ENCODE peak calls at places on chromosomes 12 and 14, in ten cellular contexts. V is esophagus squamous epithelium; A is caudate nucleus; Y is GM23248; R is ascending aorta; L is thoracic aorta; N is CD4-positive, CD25-positive, alpha-beta regulatory T cell; M is heart right ventricle; W is transverse colon; Z is mesendoderm. C is an unnamed sample.

GRCh38 chr12:73321776-73322175 is 1049.6 kb downstream of the TRHDE start:
- DNase-seq in A (no peak), Y (no peak), Z (no peak), W (no peak), R (no peak), N (no peak), V (no peak), L (no peak), M (no peak), C (peak; percentile 47)

GRCh38 chr12:96989916-96990315 is 82.9 kb downstream of the NEDD1 start:
- DNase-seq in N (no peak), W (no peak), R (no peak), L (no peak), A (no peak), Y (peak; percentile 11), M (no peak), Z (peak; percentile 81), V (no peak), C (no peak)

GRCh38 chr12:116662612-116663144 is 75.2 kb downstream of the SPRING1 start:
- DNase-seq in R (no peak), Y (peak; percentile 26), A (no peak), Z (no peak), N (no peak), W (peak; percentile 28), V (no peak), L (no peak), M (peak; percentile 21), C (no peak)

GRCh38 chr14:77140937-77141591 is 527 bp downstream of the ZDHHC22 start:
- DNase-seq in A (no peak), R (no peak), Y (peak; percentile 56), M (no peak), V (no peak), N (no peak), L (no peak), Z (peak; percentile 82), W (no peak), C (peak; percentile 72)

GRCh38 chr14:29489911-29490310 is 437.7 kb downstream of the PRKD1 start:
- DNase-seq in Y (no peak), M (no peak), V (no peak), W (no peak), A (no peak), N (no peak), Z (no peak), L (no peak), R (no peak), C (no peak)

GRCh38 chr12:45302621-45303020 is 86.7 kb downstream of the ANO6 start:
- DNase-seq in Z (no peak), M (no peak), L (no peak), V (no peak), R (no peak), W (no peak), A (no peak), N (no peak), Y (peak; percentile 47), C (no peak)

GRCh38 chr12:90839340-90839739 is 115.6 kb downstream of the CCER1 start:
- DNase-seq in L (no peak), M (no peak), R (no peak), Y (peak; percentile 35), V (no peak), Z (no peak), A (no peak), W (no peak), N (no peak), C (no peak)

GRCh38 chr14:24368562-24369252 is 723 bp downstream of the NFATC4 start:
- DNase-seq in V (no peak), W (peak; percentile 45), Z (peak; percentile 57), Y (peak; percentile 90), M (peak; percentile 63), N (peak; percentile 16), A (no peak), L (no peak), R (no peak), C (peak; percentile 76)

GRCh38 chr12:27616356-27617150 is 79.7 kb upstream of the REP15 start:
- DNase-seq in W (no peak), A (no peak), M (no peak), V (no peak), Y (peak; percentile 44), L (no peak), R (no peak), Z (no peak), N (no peak), C (no peak)

GRCh38 chr12:27615331-27615891 is 80.8 kb upstream of the REP15 start:
- DNase-seq in L (no peak), V (no peak), A (no peak), R (no peak), Z (peak; percentile 70), M (no peak), W (no peak), Y (peak; percentile 74), N (no peak), C (no peak)

GRCh38 chr12:27619308-27619707 is 76.9 kb upstream of the REP15 start:
- DNase-seq in Z (peak; percentile 54), L (no peak), M (no peak), V (no peak), R (no peak), W (no peak), N (no peak), Y (peak; percentile 88), A (no peak), C (no peak)

GRCh38 chr12:27620121-27620520 is 76.1 kb upstream of the REP15 start:
- DNase-seq in L (no peak), R (no peak), Z (no peak), A (no peak), V (no peak), M (no peak), W (no peak), Y (no peak), N (no peak), C (no peak)

DNA sequence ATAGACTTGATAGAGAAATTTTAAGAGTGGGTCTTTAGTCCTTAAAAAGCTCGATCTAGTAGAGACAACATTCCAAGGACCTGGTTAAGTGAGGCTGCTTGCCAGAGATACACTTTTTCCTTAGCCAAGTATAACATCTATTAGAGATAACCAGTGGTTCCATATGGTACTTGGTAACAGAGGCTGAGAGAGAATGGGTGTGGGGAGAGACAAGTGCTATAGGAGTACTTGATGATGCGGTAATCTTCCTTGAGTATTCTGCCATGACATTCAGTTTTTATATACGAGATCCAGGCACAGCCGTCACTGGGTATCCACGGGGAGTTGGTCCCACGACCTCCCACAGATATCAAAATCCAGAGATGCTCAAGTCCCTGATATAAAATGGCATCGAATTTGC is 77.4 kb upstream of the REP15 start:
- DNase-seq in N (no peak), V (no peak), R (no peak), M (no peak), Z (no peak), L (no peak), A (no peak), Y (no peak), W (no peak), C (no peak)
- H3K27ac ChIP-seq in N (no peak overlapping the region), V (no peak overlapping the region), R (peak overlapping the region; percentile 64), M (no peak overlapping the region), Z (no peak overlapping the region), L (peak overlapping the region; percentile 62), A (no peak overlapping the region), Y (peak overlapping the region; percentile 70), W (no peak overlapping the region), C (no peak overlapping the region)

DNA sequence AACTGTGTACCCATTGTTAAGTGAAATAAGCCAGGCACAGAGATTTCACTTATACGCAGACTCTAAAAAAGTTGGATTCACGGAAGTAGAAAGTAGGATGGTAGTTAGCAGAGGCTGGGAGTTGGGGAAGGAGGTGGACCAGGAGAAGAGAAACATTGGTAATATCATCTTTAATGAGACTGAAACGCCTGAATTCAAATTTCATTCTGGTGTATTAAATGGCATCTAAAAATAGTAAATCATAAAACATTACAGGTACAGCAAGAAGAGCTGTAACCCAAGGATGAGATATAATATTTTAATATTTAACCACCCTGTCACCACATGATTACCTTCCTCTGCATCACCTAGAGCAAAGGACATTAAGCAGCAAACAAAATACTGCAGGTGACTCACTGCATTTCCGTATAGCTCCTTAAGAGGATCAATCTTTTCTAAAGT is 99.4 kb downstream of the EPS8 start:
- DNase-seq in N (no peak), W (no peak), Y (no peak), Z (no peak), V (no peak), R (no peak), L (no peak), M (no peak), A (no peak), C (no peak)
- H3K27ac ChIP-seq in N (no peak overlapping the region), W (peak overlapping the region; percentile 70), Y (no peak overlapping the region), Z (no peak overlapping the region), V (no peak overlapping the region), R (peak overlapping the region; percentile 80), L (no peak overlapping the region), M (peak overlapping the region; percentile 54), A (no peak overlapping the region), C (no peak overlapping the region)

GRCh38 chr12:18998343-18999270 is 130.9 kb upstream of the PLEKHA5 start:
- DNase-seq in Z (no peak), W (no peak), A (no peak), Y (peak; percentile 91), L (no peak), N (no peak), M (no peak), R (no peak), V (no peak), C (no peak)
- H3K27ac ChIP-seq in Z (no peak overlapping the region), W (no peak overlapping the region), A (no peak overlapping the region), Y (peak overlapping the region; percentile 86), L (no peak overlapping the region), N (no peak overlapping the region), M (no peak overlapping the region), R (no peak overlapping the region), V (peak overlapping the region; percentile 9), C (no peak overlapping the region)

GRCh38 chr12:124661382-124661781 is 94.0 kb upstream of the NCOR2 start:
- DNase-seq in W (no peak), N (no peak), Z (no peak), Y (peak; percentile 10), L (no peak), M (no peak), A (peak; percentile 37), V (no peak), R (no peak), C (no peak)

GRCh38 chr12:124664395-124665111 is 97.1 kb upstream of the NCOR2 start:
- DNase-seq in W (no peak), A (no peak), Z (no peak), R (no peak), M (no peak), L (no peak), N (no peak), V (no peak), Y (peak; percentile 52), C (no peak)

GRCh38 chr12:124665516-124665915 is 98.1 kb upstream of the NCOR2 start:
- DNase-seq in Y (peak; percentile 65), Z (peak; percentile 76), R (no peak), A (no peak), N (no peak), L (no peak), W (no peak), V (no peak), M (no peak), C (no peak)

GRCh38 chr12:124663771-124664366 is 96.5 kb upstream of the NCOR2 start:
- DNase-seq in L (no peak), R (no peak), Y (no peak), Z (peak; percentile 82), W (no peak), A (peak; percentile 90), N (no peak), V (no peak), M (no peak), C (no peak)

DNA sequence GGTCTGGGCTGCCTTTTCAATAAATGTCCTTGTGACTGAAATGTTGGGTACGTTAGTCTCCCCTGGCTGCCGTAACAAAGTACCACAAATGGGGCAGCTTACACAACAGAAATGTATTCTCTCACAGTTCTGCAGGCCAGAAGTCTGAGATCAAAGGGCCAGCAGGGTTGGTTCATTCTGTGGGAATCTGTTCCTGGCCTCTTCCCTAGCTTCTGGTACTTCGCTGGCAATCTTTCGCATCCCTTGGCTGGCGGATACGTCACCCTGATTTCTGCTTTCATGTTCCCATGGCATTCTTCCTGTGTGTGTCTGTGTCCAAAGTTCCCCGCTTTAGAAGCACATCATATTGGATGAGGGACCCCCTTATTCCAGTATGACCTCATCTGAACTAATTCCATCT is 95.8 kb upstream of the NCOR2 start:
- DNase-seq in Y (peak; percentile 82), Z (no peak), N (no peak), V (no peak), W (no peak), A (no peak), L (no peak), R (no peak), M (no peak), C (no peak)
- H3K27ac ChIP-seq in Y (peak overlapping the region; percentile 54), Z (no peak overlapping the region), N (no peak overlapping the region), V (no peak overlapping the region), W (no peak overlapping the region), A (peak overlapping the region; percentile 96), L (peak overlapping the region; percentile 36), R (no peak overlapping the region), M (no peak overlapping the region), C (no peak overlapping the region)

C was measured in spleen.